ENCODE peak calls at places on chromosome 1, in eight cellular contexts. L is left lung; I is tibial artery; B is lung; H is left ventricle myocardium inferior; T is PC-3; A is cardiac muscle cell; V is CD8-positive, alpha-beta T cell. X is an unnamed sample.

GRCh38 chr1:182615468-182616129 is 11.4 kb upstream of the RGS16 start:
- DNase-seq in L (peak), I (peak), B (no peak), H (peak), T (no peak), A (peak), V (peak), X (no peak)

GRCh38 chr1:194196562-194196961 is 1010.1 kb upstream of the B3GALT2 start:
- DNase-seq in L (no peak), I (no peak), B (no peak), H (no peak), T (no peak), A (no peak), V (no peak), X (no peak)

GRCh38 chr1:182253319-182253718 is 138.3 kb downstream of the GLUL start:
- DNase-seq in L (no peak), I (no peak), B (no peak), H (no peak), T (no peak), A (no peak), V (no peak), X (no peak)

GRCh38 chr1:40922969-40923368 is 56.5 kb upstream of the CTPS1 start:
- DNase-seq in L (no peak), I (no peak), B (no peak), H (no peak), T (no peak), A (peak), V (no peak), X (no peak)

GRCh38 chr1:35506960-35507901 is 50.0 kb downstream of the KIAA0319L start:
- DNase-seq in L (no peak), I (no peak), B (no peak), H (no peak), T (peak), A (no peak), V (no peak), X (no peak)

GRCh38 chr1:57553666-57554065 is 129.8 kb upstream of the DAB1 start:
- DNase-seq in L (no peak), I (no peak), B (no peak), H (no peak), T (no peak), A (no peak), V (no peak), X (no peak)

GRCh38 chr1:235160395-235160964 is 570 bp downstream of the RBM34 start:
- DNase-seq in L (no peak), I (no peak), B (no peak), H (no peak), T (peak), A (peak), V (no peak), X (no peak)

GRCh38 chr1:22877980-22878379 is 94.7 kb downstream of the LACTBL1 start:
- DNase-seq in L (no peak), I (no peak), B (no peak), H (no peak), T (no peak), A (no peak), V (no peak), X (no peak)

GRCh38 chr1:63101336-63101735 is 221.0 kb upstream of the FOXD3 start:
- DNase-seq in L (no peak), I (no peak), B (no peak), H (no peak), T (no peak), A (no peak), V (no peak), X (no peak)

GRCh38 chr1:101128211-101128727 is 102.7 kb upstream of the DPH5 start:
- DNase-seq in L (no peak), I (no peak), B (no peak), H (no peak), T (no peak), A (no peak), V (peak), X (no peak)

GRCh38 chr1:181033799-181034391 is at the start of gene MR1:
- DNase-seq in L (no peak), I (no peak), B (peak), H (no peak), T (peak), A (peak), V (peak), X (no peak)

GRCh38 chr1:219577331-219577730 is 35.6 kb downstream of the ZC3H11B start:
- DNase-seq in L (no peak), I (no peak), B (no peak), H (no peak), T (no peak), A (no peak), V (no peak), X (no peak)

GRCh38 chr1:192578144-192578909 is 2.8 kb downstream of the RGS1 start:
- DNase-seq in L (no peak), I (no peak), B (no peak), H (no peak), T (no peak), A (no peak), V (no peak), X (no peak)

GRCh38 chr1:238409191-238409846 is 518.6 kb upstream of the ZP4 start:
- DNase-seq in L (no peak), I (no peak), B (no peak), H (peak), T (peak), A (no peak), V (no peak), X (no peak)

GRCh38 chr1:244322181-244322580 is 129.5 kb downstream of the ADSS2 start:
- DNase-seq in L (no peak), I (no peak), B (peak), H (no peak), T (no peak), A (no peak), V (no peak), X (peak)

GRCh38 chr1:5391725-5392124 is 600.5 kb downstream of the NPHP4 start:
- DNase-seq in L (no peak), I (no peak), B (no peak), H (no peak), T (no peak), A (no peak), V (no peak), X (no peak)

GRCh38 chr1:52263153-52263910 is 102.7 kb downstream of the CC2D1B start:
- DNase-seq in L (no peak), I (no peak), B (no peak), H (no peak), T (no peak), A (no peak), V (no peak), X (no peak)

GRCh38 chr1:85144351-85144750 is 56.5 kb downstream of the SYDE2 start:
- DNase-seq in L (no peak), I (no peak), B (no peak), H (no peak), T (peak), A (no peak), V (no peak), X (no peak)

GRCh38 chr1:231295938-231296337 is 41.7 kb downstream of the EXOC8 start:
- DNase-seq in L (no peak), I (no peak), B (no peak), H (no peak), T (no peak), A (no peak), V (no peak), X (no peak)

GRCh38 chr1:147565189-147565980 is 24.1 kb downstream of the BCL9 start:
- DNase-seq in L (no peak), I (no peak), B (no peak), H (no peak), T (no peak), A (no peak), V (no peak), X (no peak)

GRCh38 chr1:4379451-4380175 is 274.8 kb upstream of the AJAP1 start:
- DNase-seq in L (no peak), I (no peak), B (no peak), H (no peak), T (no peak), A (no peak), V (no peak), X (no peak)

GRCh38 chr1:91846007-91846620 is 39.8 kb downstream of the TGFBR3 start:
- DNase-seq in L (no peak), I (peak), B (peak), H (no peak), T (peak), A (peak), V (no peak), X (no peak)

GRCh38 chr1:118429856-118430255 is 244.8 kb upstream of the SPAG17 start:
- DNase-seq in L (no peak), I (no peak), B (no peak), H (no peak), T (no peak), A (no peak), V (no peak), X (no peak)

GRCh38 chr1:178341218-178341956 is 155.4 kb downstream of the CLEC20A start:
- DNase-seq in L (peak), I (peak), B (peak), H (peak), T (peak), A (peak), V (no peak), X (peak)

GRCh38 chr1:165392634-165393571 is 36.4 kb upstream of the LMX1A start:
- DNase-seq in L (peak), I (peak), B (peak), H (peak), T (peak), A (peak), V (peak), X (peak)

GRCh38 chr1:66258404-66259105 is 275.4 kb upstream of the SGIP1 start:
- DNase-seq in L (no peak), I (no peak), B (no peak), H (no peak), T (peak), A (no peak), V (no peak), X (no peak)

DNA sequence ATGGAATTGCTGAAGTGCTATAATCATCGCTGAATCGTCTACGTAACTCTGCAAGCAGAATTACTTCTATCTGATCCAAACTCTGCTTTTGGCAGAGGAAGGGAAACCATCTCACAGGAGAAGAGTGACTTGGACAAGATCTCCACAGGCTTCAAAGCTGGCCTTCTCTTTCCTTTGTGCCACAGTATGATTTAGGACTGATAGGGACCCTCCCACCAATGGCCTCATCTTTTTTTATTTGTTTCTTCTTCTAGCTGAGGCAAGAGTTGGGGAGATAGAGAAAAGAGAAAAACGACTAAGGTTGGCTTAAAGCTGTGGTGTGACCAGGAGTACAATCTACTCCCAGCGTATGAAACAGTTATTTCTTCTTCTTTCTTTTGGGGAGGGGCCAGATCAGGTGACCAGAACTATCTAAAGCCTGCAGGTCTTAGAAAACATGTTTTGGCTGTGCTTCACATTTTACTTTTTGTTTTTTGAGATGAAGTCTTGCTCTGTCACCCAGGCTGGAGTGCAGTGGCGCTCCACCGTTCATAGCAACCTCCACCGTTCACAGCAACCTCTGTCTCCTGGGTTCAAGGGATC is 35.0 kb downstream of the ZNF496 start:
- DNase-seq in L (no peak), I (no peak), B (no peak), H (no peak), T (no peak), A (no peak), V (no peak), X (no peak)
- H3K27ac ChIP-seq in L (no peak), I (no peak), B (no peak), H (no peak), T (no peak), A (no peak), V (no peak), X (no peak)

DNA sequence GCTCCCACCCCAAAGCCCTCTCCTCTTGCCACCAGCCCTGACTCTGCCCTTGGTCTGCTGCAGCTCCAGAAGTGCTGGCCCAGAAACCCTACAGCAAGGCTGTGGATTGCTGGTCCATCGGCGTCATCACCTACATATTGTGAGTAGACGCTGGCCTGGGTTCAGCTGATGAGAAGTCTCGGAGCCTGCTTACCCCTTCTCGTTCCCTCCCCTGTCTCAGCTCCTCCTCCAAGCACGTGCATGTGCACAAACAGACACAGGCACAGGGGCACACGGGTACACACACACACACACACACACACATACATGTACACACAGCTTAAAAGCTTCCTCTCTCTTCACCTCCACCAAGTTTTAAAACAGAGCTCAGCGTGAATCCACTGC is 24.3 kb downstream of the CAMK1G start:
- DNase-seq in L (no peak), I (no peak), B (no peak), H (no peak), T (no peak), A (no peak), V (no peak), X (no peak)
- H3K4me3 ChIP-seq in L (no peak), I (no peak), B (no peak), H (no peak), T (no peak), A (no peak), V (no peak), X (no peak)

GRCh38 chr1:155226910-155227260 is 18.4 kb downstream of the MTX1 start:
- DNase-seq in L (no peak), I (peak), B (no peak), H (peak), T (peak), A (peak), V (no peak), X (peak)
- TF ChIP-seq CTCF in L (no peak), I (no peak), B (no peak), H (peak), T (peak), A (no peak), V (peak), X (peak)

DNA sequence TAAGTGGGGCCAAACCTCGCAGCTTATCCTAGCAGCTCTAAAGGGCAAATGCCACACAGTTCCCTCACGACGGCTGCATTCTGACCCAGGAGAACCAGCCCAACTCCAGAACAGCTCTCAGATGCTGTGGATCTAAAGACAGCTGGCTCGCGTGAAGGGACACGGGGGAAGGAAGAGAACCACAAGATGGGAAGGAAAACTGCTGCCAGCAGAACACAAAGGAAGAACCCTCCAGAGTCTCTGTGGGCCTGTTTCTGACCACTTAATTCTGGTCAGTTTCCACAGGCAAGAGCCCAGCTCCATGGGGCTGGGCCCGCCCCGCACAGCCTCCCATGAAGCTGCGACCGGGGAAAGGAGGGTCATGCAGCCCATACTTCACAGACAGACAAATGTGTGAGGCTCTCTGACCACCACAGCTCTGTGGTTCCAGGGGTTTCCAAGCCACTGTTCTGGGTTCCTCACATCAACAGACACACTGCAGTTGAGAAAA is 61.1 kb downstream of the SLC45A1 start:
- DNase-seq in L (no peak), I (peak), B (no peak), H (no peak), T (no peak), A (no peak), V (no peak), X (peak)
- H3K27ac ChIP-seq in L (peak), I (peak), B (peak), H (peak), T (no peak), A (peak), V (no peak), X (peak)

X was measured in coronary artery.